ENCODE peak calls at places on chromosomes 5 and 9, in ten cellular contexts. K is stimulated activated CD8-positive, alpha-beta memory T cell treated with anti-CD3 and anti-CD28 coated beads, Interleukin-12 subunit alpha, Interleukin-12 subunit beta, amount 100 ng/mL, for 1 hour; C is coronary artery; N is brain pericyte; X is stimulated activated CD4-positive, alpha-beta T cell treated with anti-CD3 and anti-CD28 coated beads, Interleukin-2, amount 100 ng/mL, for 48 hours; R is breast epithelium; O is heart left ventricle; S is NCI-H1694 treated with DMSO at 0.1 percent for 48 hours; J is NCI-H774; V is ascending aorta. T is an unnamed sample.

GRCh38 chr5:159877894-159878448 is 38.3 kb upstream of the ADRA1B start:
- DNase-seq in C (no peak), X (no peak), R (no peak), K (no peak), V (peak; percentile 77), S (no peak), O (peak; percentile 64), N (no peak), J (no peak), T (peak; percentile 4)

GRCh38 chr5:154916874-154917273 is 21.1 kb downstream of the GEMIN5 start:
- DNase-seq in K (no peak), C (no peak), J (no peak), X (no peak), R (no peak), S (no peak), O (no peak), N (no peak), V (no peak), T (no peak)

GRCh38 chr9:18520395-18520794 is 46.4 kb downstream of the ADAMTSL1 start:
- DNase-seq in S (no peak), X (no peak), N (no peak), J (no peak), O (no peak), V (no peak), C (no peak), R (no peak), K (no peak), T (no peak)

GRCh38 chr5:146307796-146308195 is 30.8 kb upstream of the POU4F3 start:
- DNase-seq in N (no peak), V (no peak), J (no peak), X (no peak), C (no peak), O (no peak), S (no peak), K (no peak), R (no peak), T (no peak)

GRCh38 chr5:8226148-8226547 is 357.2 kb downstream of the MTRR start:
- DNase-seq in C (no peak), K (no peak), O (no peak), J (no peak), R (no peak), N (no peak), X (no peak), S (no peak), V (no peak), T (no peak)

GRCh38 chr5:153523831-153524230 is 33.4 kb downstream of the GRIA1 start:
- DNase-seq in C (no peak), J (no peak), K (no peak), N (no peak), X (no peak), V (peak; percentile 80), O (peak; percentile 65), R (no peak), S (no peak), T (no peak)

GRCh38 chr9:128146591-128147120 is 2.6 kb upstream of the LCN2 start:
- DNase-seq in R (no peak), O (peak; percentile 29), X (no peak), K (no peak), V (no peak), N (no peak), J (no peak), C (no peak), S (no peak), T (no peak)

GRCh38 chr5:96157841-96158291 is 196.2 kb upstream of the ELL2 start:
- DNase-seq in X (no peak), V (no peak), C (no peak), O (no peak), R (no peak), K (no peak), N (no peak), J (no peak), S (no peak), T (no peak)

GRCh38 chr5:9188131-9188530 is 357.7 kb downstream of the SEMA5A start:
- DNase-seq in N (no peak), X (no peak), S (no peak), R (no peak), O (no peak), K (no peak), C (no peak), J (no peak), V (no peak), T (no peak)

GRCh38 chr5:90606539-90606938 is 47.9 kb downstream of the ADGRV1 start:
- DNase-seq in V (no peak), C (no peak), K (no peak), R (no peak), J (no peak), N (no peak), S (peak; percentile 1), O (no peak), X (no peak), T (no peak)

T was measured in cerebellum.